ENCODE peak calls at places on chromosomes 2 and 18, in six cellular contexts. W is H9, J is H1, T is IMR-90, X is mesenchymal stem cell, S is trophoblast cell. G is an unnamed sample. For H3K9me3, the result is how much of the 10 kb centered on the place peaks cover.

GRCh38 chr2:226813148-226813701 is 13.6 kb upstream of the IRS1 start:
- DNase-seq in W (peak), J (no peak), T (no peak), X (peak), S (peak), G (no peak)

GRCh38 chr2:193523662-193524061 is 1328.9 kb upstream of the TMEFF2 start:
- DNase-seq in W (no peak), J (no peak), T (no peak), X (no peak), S (no peak), G (no peak)

GRCh38 chr18:31040982-31041345 is 1.6 kb downstream of the DSC3 start:
- DNase-seq in W (peak), J (no peak), T (no peak), X (peak), S (peak), G (peak)

GRCh38 chr18:74567805-74568204 is 29.9 kb upstream of the ZNF407 start:
- DNase-seq in W (no peak), J (no peak), T (no peak), X (no peak), S (no peak), G (no peak)

GRCh38 chr2:62858231-62858832 is 152.8 kb downstream of the EHBP1 start:
- DNase-seq in W (no peak), J (no peak), T (no peak), X (peak), S (no peak), G (no peak)

GRCh38 chr2:216341151-216341550 is 31.1 kb downstream of the MARCHF4 start:
- DNase-seq in W (no peak), J (no peak), T (peak), X (no peak), S (no peak), G (no peak)

GRCh38 chr2:222851956-222852617 is 8.7 kb upstream of the ACSL3 start:
- DNase-seq in W (no peak), J (no peak), T (no peak), X (no peak), S (no peak), G (no peak)

GRCh38 chr2:29723255-29724001 is 198.0 kb downstream of the ALK start:
- DNase-seq in W (no peak), J (no peak), T (no peak), X (no peak), S (no peak), G (no peak)

GRCh38 chr2:218033208-218033589 is 30.4 kb upstream of the TNS1 start:
- DNase-seq in W (peak), J (no peak), T (no peak), X (no peak), S (no peak), G (no peak)

GRCh38 chr18:44536041-44536440 is 144.6 kb upstream of the SETBP1 start:
- DNase-seq in W (no peak), J (no peak), T (peak), X (no peak), S (no peak), G (no peak)

GRCh38 chr18:55500316-55501086 is 87.5 kb downstream of the TCF4 start:
- DNase-seq in W (no peak), J (no peak), T (peak), X (peak), S (peak), G (no peak)

GRCh38 chr2:96870631-96871255 is 863 bp upstream of the SEMA4C start:
- DNase-seq in W (no peak), J (no peak), T (no peak), X (peak), S (peak), G (no peak)

GRCh38 chr2:77087987-77088414 is 434.2 kb downstream of the LRRTM4 start:
- DNase-seq in W (peak), J (no peak), T (no peak), X (no peak), S (no peak), G (no peak)

GRCh38 chr18:78771496-78772368 is 207.9 kb upstream of the SALL3 start:
- DNase-seq in W (no peak), J (no peak), T (no peak), X (no peak), S (no peak), G (no peak)

DNA sequence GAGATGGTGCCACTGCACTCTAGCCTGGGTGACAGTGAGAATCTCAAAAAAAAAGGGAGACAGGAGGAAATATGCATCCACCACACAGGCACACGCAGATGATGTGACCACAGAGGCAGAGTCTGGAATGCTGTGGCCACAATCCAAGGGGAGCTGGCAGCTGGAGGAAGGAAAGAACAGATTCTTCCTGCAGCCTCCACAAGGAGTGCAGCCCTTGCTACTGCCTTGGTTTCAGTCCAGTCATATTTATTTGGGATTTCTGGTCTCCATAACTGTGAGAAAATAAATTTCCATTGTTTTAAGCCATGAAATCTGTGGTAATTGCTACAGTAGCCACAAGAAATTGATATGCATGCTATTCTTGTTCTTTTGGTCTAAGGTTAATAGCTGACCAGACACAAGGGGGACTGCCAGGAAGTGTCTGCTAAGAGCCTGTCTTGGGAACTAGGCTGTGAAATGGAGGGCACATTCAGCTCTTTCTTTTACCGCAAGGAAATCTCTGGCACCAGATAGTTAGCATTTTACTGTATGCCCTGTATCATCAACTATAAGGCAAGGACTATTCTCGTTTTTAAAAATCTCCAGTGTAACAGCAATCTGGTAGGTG is 133.1 kb upstream of the SEC11C start:
- DNase-seq in W (no peak), J (no peak), T (no peak), X (peak), S (no peak), G (no peak)
- H2AK5ac ChIP-seq in W (no peak), J (no peak), T (peak), X (no peak), S (no peak), G (no peak)

DNA sequence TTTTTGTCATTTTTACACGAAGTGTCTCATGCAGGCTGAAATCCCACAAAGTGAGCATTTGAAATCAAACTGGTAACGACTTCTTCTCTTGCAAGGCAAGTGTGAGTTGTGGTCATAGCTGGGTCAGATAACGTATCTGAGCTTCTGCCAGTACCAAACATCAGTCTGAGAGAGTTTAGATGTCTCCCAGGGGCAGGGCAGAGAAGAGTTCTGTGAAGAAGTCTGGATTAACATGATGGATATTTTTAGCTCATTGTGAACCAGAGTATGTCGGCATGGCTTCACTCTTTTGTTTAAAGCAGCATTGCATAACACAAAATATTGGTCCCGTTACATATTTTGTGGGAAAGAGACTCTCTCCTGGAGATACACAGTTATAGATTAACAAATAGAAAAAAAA is 655.5 kb upstream of the KLHL29 start:
- DNase-seq in W (no peak), J (no peak), T (no peak), X (no peak), S (no peak), G (no peak)
- H2AFZ ChIP-seq in W (no peak), J (peak), T (no peak), X (no peak), S (no peak), G (no peak)

GRCh38 chr2:170711774-170712652 is 3.1 kb upstream of the SP5 start:
- DNase-seq in W (peak), J (peak), T (no peak), X (no peak), S (no peak), G (peak)
- H3K9me3 ChIP-seq in W (under half), J (under half), T (under half), X (under half), S (under half), G (under half)

GRCh38 chr18:48805826-48806535 is 144.8 kb downstream of the SMAD7 start:
- DNase-seq in W (peak), J (no peak), T (no peak), X (no peak), S (no peak), G (no peak)
- H2AK5ac ChIP-seq in W (no peak), J (no peak), T (no peak), X (no peak), S (no peak), G (no peak)

DNA sequence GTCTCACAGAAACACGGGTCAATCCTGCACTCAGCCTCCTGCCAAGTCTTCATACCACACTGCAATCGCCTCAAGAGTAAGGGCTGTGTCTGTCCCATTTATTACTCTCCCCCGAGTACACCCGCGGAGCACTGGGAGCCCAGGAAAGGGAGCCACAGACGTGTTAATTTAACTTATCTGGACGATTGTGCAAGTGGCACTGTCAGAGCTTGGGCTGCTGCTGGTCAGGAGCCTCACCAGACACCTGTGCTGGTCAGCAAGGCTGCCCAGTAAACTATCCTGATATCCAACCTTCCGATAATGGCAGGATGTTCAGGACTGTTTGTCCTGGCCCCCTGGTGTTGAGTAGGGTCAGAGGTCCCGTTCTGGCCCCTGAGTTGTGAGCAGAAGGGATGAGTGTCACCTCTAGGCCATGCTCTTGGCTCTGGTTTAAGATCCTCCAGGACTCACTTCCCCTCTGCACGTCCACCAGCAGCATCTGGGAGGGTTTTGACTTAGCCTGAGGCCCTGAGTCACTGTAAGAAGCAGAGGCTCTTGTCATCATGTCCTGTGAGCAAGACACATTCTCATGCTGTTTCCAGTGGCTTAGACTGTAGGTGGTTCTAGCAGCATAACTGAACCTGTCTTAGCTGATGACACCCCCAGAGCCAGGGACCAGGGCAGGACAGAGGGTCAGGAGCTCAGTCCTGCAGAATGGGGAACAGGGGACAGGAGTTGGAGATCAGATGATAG is 82.5 kb upstream of the ARL4C start:
- DNase-seq in W (no peak), J (no peak), T (peak), X (no peak), S (peak), G (no peak)
- H2AFZ ChIP-seq in W (no peak), J (no peak), T (peak), X (no peak), S (no peak), G (no peak)